ENCODE peak calls at places on chromosomes 3 and 15, in five cellular contexts. P is CD8-positive, alpha-beta memory T cell; C is WERI-Rb-1; G is kidney; X is pancreas. U is an unnamed sample.

GRCh38 chr3:71461749-71462483 is 121.6 kb downstream of the FOXP1 start:
- DNase-seq in C (no peak), P (no peak), G (no peak), X (no peak), U (no peak)

GRCh38 chr3:107985496-107985895 is 105.3 kb downstream of the CD47 start:
- DNase-seq in G (no peak), C (no peak), X (no peak), P (no peak), U (no peak)

GRCh38 chr3:141431411-141432378 is 55.1 kb upstream of the RASA2 start:
- DNase-seq in G (no peak), C (no peak), X (no peak), P (no peak), U (no peak)

GRCh38 chr3:43737001-43737440 is 46.3 kb downstream of the ABHD5 start:
- DNase-seq in C (no peak), X (no peak), G (no peak), P (no peak), U (no peak)

GRCh38 chr3:32643816-32644215 is 41.2 kb upstream of the CNOT10 start:
- DNase-seq in C (no peak), P (no peak), G (no peak), X (no peak), U (no peak)

GRCh38 chr15:64090527-64090926 is 3.1 kb downstream of the CIAO2A start:
- DNase-seq in X (no peak), C (no peak), P (no peak), G (no peak), U (no peak)

GRCh38 chr15:48975713-48976419 is 12.1 kb upstream of the SHC4 start:
- DNase-seq in X (peak; percentile 81), P (peak; percentile 48), C (peak; percentile 89), G (peak; percentile 91), U (peak; percentile 84)

GRCh38 chr3:71492566-71492965 is 91.0 kb downstream of the FOXP1 start:
- DNase-seq in X (no peak), C (no peak), P (no peak), G (no peak), U (no peak)

GRCh38 chr3:31361391-31362273 is 171.1 kb upstream of the STT3B start:
- DNase-seq in P (no peak), X (no peak), C (no peak), G (no peak), U (no peak)

GRCh38 chr3:155217591-155217990 is 75.9 kb downstream of the STRIT1 start:
- DNase-seq in G (no peak), X (no peak), C (no peak), P (no peak), U (no peak)

GRCh38 chr3:197516517-197516889 is 39.3 kb downstream of the BDH1 start:
- DNase-seq in G (peak; percentile 87), P (no peak), C (peak; percentile 47), X (no peak), U (no peak)

GRCh38 chr3:165518346-165518745 is 318.9 kb downstream of the BCHE start:
- DNase-seq in P (no peak), X (no peak), C (no peak), G (no peak), U (no peak)

GRCh38 chr3:180142472-180142871 is 105.7 kb upstream of the PEX5L start:
- DNase-seq in X (no peak), C (no peak), G (no peak), P (no peak), U (no peak)

GRCh38 chr15:95712785-95713184 is 617.7 kb upstream of the NR2F2 start:
- DNase-seq in G (no peak), C (no peak), P (no peak), X (no peak), U (no peak)

GRCh38 chr3:33250712-33251111 is 26.5 kb upstream of the FBXL2 start:
- DNase-seq in X (no peak), C (no peak), G (no peak), P (no peak), U (no peak)

GRCh38 chr15:78061963-78062427 is 15.5 kb downstream of the TBC1D2B start:
- DNase-seq in P (no peak), C (peak; percentile 42), X (no peak), G (peak; percentile 68), U (peak; percentile 64)

GRCh38 chr3:127822836-127823589 is 698 bp upstream of the MGLL start:
- DNase-seq in X (peak; percentile 21), G (peak; percentile 84), P (no peak), C (peak; percentile 55), U (no peak)

GRCh38 chr15:98909968-98910885 is 97.4 kb downstream of the PGPEP1L start:
- DNase-seq in P (no peak), G (no peak), C (no peak), X (no peak), U (no peak)

GRCh38 chr3:77467702-77468407 is 428.0 kb downstream of the ROBO2 start:
- DNase-seq in P (no peak), G (no peak), C (no peak), X (peak; percentile 52), U (no peak)

GRCh38 chr3:57682284-57682683 is 10.6 kb downstream of the DENND6A start:
- DNase-seq in C (no peak), G (no peak), X (no peak), P (no peak), U (no peak)

GRCh38 chr3:12560505-12561188 is 3.8 kb downstream of the MKRN2 start:
- DNase-seq in X (no peak), C (no peak), G (no peak), P (no peak), U (no peak)

GRCh38 chr3:66115858-66116654 is 77.3 kb upstream of the MAGI1 start:
- DNase-seq in G (no peak), P (no peak), C (no peak), X (peak; percentile 49), U (no peak)

GRCh38 chr3:187838016-187838535 is 92.8 kb upstream of the BCL6 start:
- DNase-seq in X (no peak), C (no peak), G (no peak), P (no peak), U (no peak)

GRCh38 chr3:196181127-196181546 is 30.1 kb downstream of the ZDHHC19 start:
- DNase-seq in G (no peak), P (no peak), C (no peak), X (no peak), U (no peak)

GRCh38 chr15:67834593-67835348 is 5.1 kb downstream of the RNU6-1 start:
- DNase-seq in C (no peak), X (no peak), P (peak; percentile 11), G (peak; percentile 78), U (no peak)

GRCh38 chr3:178350763-178351162 is 185.5 kb upstream of the KCNMB2 start:
- DNase-seq in C (no peak), G (no peak), X (no peak), P (no peak), U (no peak)

GRCh38 chr15:77292924-77293558 is 126.9 kb downstream of the PEAK1 start:
- DNase-seq in P (no peak), C (no peak), G (no peak), X (no peak), U (no peak)

GRCh38 chr15:25713736-25714537 is 149.2 kb downstream of the ATP10A start:
- DNase-seq in C (no peak), X (no peak), P (no peak), G (no peak), U (no peak)

GRCh38 chr15:25712192-25712960 is 150.8 kb downstream of the ATP10A start:
- DNase-seq in X (no peak), C (no peak), G (no peak), P (no peak), U (no peak)

GRCh38 chr15:25714538-25714840 is 148.6 kb downstream of the ATP10A start:
- DNase-seq in C (no peak), X (no peak), G (no peak), P (no peak), U (no peak)

GRCh38 chr15:25711691-25712090 is 151.4 kb downstream of the ATP10A start:
- DNase-seq in P (no peak), X (no peak), C (no peak), G (no peak), U (no peak)

DNA sequence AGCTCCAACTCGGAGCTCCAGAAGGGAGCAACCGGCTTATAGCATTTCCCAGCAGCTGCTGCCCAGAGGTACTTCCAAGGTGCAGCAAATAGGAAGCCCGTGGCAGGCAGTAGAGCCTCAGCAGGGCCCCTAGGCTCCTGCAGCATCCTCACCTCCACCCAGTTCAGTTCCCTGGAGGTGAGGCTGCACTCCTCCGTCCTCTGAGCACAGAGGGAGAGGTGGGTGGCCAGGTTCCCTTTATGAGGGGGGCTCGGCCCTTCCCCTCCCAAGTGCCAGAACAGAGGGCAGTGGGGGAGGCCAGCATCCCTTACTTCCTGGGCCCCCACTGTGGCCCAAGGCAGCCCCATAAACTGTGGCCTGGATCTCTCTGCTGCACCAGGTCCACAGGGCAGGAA is 150.2 kb downstream of the ATP10A start:
- DNase-seq in G (no peak), C (no peak), X (no peak), P (no peak), U (no peak)
- H3K9me3 ChIP-seq in G (no peaks in the 10 kb centered on the region), C (no peaks in the 10 kb centered on the region), X (no peaks in the 10 kb centered on the region), P (no peaks in the 10 kb centered on the region), U (no peaks in the 10 kb centered on the region)

GRCh38 chr3:132981746-132982145 is 56.4 kb upstream of the TMEM108 start:
- DNase-seq in C (no peak), P (no peak), X (no peak), G (no peak), U (no peak)
- H3K4me3 ChIP-seq in C (no peak overlapping the region), P (no peak overlapping the region), X (no peak overlapping the region), G (no peak overlapping the region), U (no peak overlapping the region)

DNA sequence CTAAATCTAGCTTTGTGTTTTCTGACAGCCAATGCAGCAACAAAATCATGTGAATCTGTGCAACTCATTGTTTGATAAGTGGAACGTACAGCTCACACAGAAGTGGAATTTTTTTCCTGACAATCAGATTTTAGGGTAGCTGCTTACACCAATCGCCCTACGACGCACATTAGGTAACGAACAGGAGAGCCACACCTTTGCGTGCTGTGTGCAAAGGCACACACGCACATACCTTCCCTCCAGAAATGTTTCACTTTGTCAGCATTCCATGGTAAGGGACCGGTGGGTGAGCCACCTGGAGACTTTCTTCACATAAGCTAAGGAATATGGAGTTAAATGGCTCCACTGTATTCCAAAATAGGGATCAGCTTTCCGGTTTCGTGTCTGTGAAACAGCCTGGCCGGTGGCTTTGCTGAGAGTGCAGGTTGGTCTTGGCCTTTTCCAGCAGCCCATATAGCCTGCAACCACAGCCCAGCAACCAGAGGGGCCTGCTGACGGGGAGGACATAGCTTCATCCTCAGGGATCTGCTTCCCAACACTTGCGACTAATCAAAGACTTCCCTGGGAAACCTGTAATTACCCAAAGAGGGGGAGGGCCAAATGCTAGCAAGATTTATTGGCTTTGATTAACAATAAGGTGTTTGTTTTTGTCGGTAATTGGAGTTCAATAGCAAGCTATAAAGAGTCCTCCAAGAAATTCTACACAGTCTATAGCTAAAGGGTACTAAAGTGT is 145.3 kb downstream of the ADAMTS17 start:
- DNase-seq in P (no peak), X (no peak), G (peak; percentile 39), C (no peak), U (no peak)
- H3K9me3 ChIP-seq in P (no peaks in the 10 kb centered on the region), X (no peaks in the 10 kb centered on the region), G (no peaks in the 10 kb centered on the region), C (no peaks in the 10 kb centered on the region), U (no peaks in the 10 kb centered on the region)

GRCh38 chr3:73723596-73723995 is 98.9 kb upstream of the PDZRN3 start:
- DNase-seq in C (no peak), P (no peak), G (no peak), X (no peak), U (no peak)

GRCh38 chr3:73729969-73730440 is 105.3 kb upstream of the PDZRN3 start:
- DNase-seq in G (peak; percentile 89), X (peak; percentile 8), P (no peak), C (peak; percentile 94), U (no peak)

GRCh38 chr3:73727117-73727802 is 102.5 kb upstream of the PDZRN3 start:
- DNase-seq in G (peak; percentile 62), P (no peak), X (peak; percentile 9), C (no peak), U (no peak)

GRCh38 chr3:73733796-73734195 is 109.1 kb upstream of the PDZRN3 start:
- DNase-seq in X (no peak), G (no peak), P (no peak), C (no peak), U (no peak)

GRCh38 chr3:73727854-73728253 is 103.1 kb upstream of the PDZRN3 start:
- DNase-seq in P (no peak), G (no peak), C (no peak), X (no peak), U (no peak)
- H3K4me3 ChIP-seq in P (no peak overlapping the region), G (no peak overlapping the region), C (no peak overlapping the region), X (no peak overlapping the region), U (no peak overlapping the region)

U was measured in HAP-1.